ENCODE peak calls at places on chromosome 18, in seven cellular contexts. K is HFFc6, I is mesothelial cell of epicardium, V is BE2C, G is psoas muscle, A is breast epithelium, E is tibial nerve. X is an unnamed sample.

GRCh38 chr18:79490593-79491551 is 95.1 kb downstream of the NFATC1 start:
- DNase-seq in K (no peak), E (no peak), I (no peak), G (peak), V (no peak), A (no peak), X (no peak)

GRCh38 chr18:37135177-37135576 is 306.2 kb downstream of the KIAA1328 start:
- DNase-seq in I (no peak), E (no peak), A (no peak), K (no peak), G (no peak), V (no peak), X (no peak)

GRCh38 chr18:79915161-79916127 is 36.0 kb downstream of the SLC66A2 start:
- DNase-seq in E (no peak), I (no peak), A (peak), V (no peak), G (peak), K (no peak), X (no peak)

GRCh38 chr18:65103864-65104263 is 646.9 kb upstream of the CDH7 start:
- DNase-seq in G (no peak), E (no peak), V (no peak), I (no peak), K (no peak), A (no peak), X (no peak)

GRCh38 chr18:519019-519879 is 18.7 kb upstream of the COLEC12 start:
- DNase-seq in I (no peak), V (no peak), K (no peak), G (peak), E (no peak), A (no peak), X (no peak)

GRCh38 chr18:50401888-50402287 is 27.0 kb downstream of the SKA1 start:
- DNase-seq in K (no peak), E (no peak), G (peak), V (peak), I (peak), A (no peak), X (peak)

GRCh38 chr18:74819433-74820059 is 221.9 kb downstream of the ZNF407 start:
- DNase-seq in I (no peak), K (no peak), A (no peak), G (no peak), V (peak), E (no peak), X (peak)

GRCh38 chr18:73283788-73284187 is 416.0 kb upstream of the NETO1 start:
- DNase-seq in E (no peak), K (peak), A (no peak), I (no peak), V (no peak), G (no peak), X (peak)

GRCh38 chr18:34322365-34323289 is 97.9 kb upstream of the NOL4 start:
- DNase-seq in I (peak), G (peak), K (no peak), E (peak), V (peak), A (no peak), X (peak)

GRCh38 chr18:31931886-31932240 is 11.1 kb downstream of the TRAPPC8 start:
- DNase-seq in I (no peak), E (no peak), V (no peak), K (peak), G (no peak), A (no peak), X (no peak)

GRCh38 chr18:46660955-46661749 is 4.1 kb upstream of the LOXHD1 start:
- DNase-seq in G (no peak), I (no peak), K (peak), V (peak), A (no peak), E (no peak), X (peak)

GRCh38 chr18:58049000-58049688 is 5.1 kb downstream of the NEDD4L start:
- DNase-seq in G (no peak), E (no peak), K (no peak), I (no peak), V (no peak), A (no peak), X (no peak)

GRCh38 chr18:75898666-75899065 is 471.2 kb upstream of the SMIM21 start:
- DNase-seq in I (no peak), G (no peak), E (no peak), K (no peak), A (no peak), V (no peak), X (no peak)

GRCh38 chr18:33720133-33720532 is 142.1 kb downstream of the ASXL3 start:
- DNase-seq in K (no peak), E (no peak), A (no peak), G (no peak), V (no peak), I (no peak), X (no peak)

GRCh38 chr18:63146185-63146584 is 173.4 kb downstream of the BCL2 start:
- DNase-seq in E (no peak), K (no peak), V (no peak), I (no peak), A (no peak), G (no peak), X (no peak)

GRCh38 chr18:38022247-38022646 is 456.6 kb upstream of the CELF4 start:
- DNase-seq in I (no peak), V (no peak), K (no peak), G (no peak), E (no peak), A (no peak), X (no peak)

GRCh38 chr18:13982136-13982535 is 66.8 kb upstream of the MC2R start:
- DNase-seq in V (no peak), K (no peak), E (no peak), G (no peak), I (no peak), A (no peak), X (no peak)

GRCh38 chr18:75811156-75811555 is 383.7 kb upstream of the SMIM21 start:
- DNase-seq in V (no peak), I (no peak), K (no peak), E (no peak), A (no peak), G (no peak), X (no peak)

GRCh38 chr18:50187659-50188058 is 7.3 kb downstream of the MYO5B start:
- DNase-seq in A (no peak), G (no peak), I (no peak), V (no peak), K (no peak), E (no peak), X (no peak)

DNA sequence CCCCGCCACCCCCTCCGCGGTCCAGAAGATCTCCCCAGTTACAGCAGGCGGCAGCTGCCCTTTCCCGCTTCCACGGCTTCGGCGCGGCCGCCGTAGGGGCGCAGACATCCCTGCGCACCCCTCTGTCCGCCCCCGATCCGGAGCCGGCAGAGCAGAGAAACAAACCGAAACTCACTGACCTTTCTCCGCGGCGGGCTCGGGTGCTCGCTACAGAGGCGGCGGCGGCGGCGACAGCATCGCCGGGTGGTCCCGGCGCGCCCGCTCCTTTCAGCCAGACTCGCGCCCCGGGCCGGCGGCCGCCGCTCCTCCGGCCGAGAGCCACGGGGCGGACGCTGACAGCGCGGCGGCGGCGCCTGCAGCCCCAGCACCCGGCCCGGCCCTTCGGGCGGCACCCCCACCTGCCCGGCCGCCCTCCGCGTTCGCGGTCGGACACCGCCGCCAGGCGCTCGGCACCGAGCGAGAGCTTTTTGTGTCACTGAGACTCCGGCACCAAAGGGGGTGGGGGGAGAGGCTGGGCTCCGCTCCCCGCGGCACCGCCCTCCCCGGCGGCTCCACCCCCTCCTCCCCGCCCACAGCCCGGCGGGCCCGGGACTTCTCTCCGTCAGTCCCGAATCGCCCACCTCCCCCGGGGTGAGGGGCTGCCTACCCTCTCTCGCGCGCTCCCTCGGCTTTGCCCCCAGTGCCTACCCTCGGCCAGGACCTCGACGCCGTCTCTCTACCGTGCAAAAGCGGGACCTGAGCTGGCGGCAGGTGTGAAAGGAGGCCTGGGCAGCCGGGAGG is 1.4 kb upstream of the RNF152 start:
- DNase-seq in K (peak), I (peak), V (peak), E (peak), A (peak), G (peak), X (peak)
- TF ChIP-seq CTCF in K (no peak), I (no peak), V (no peak), E (no peak), A (peak), G (peak), X (no peak)

GRCh38 chr18:78431606-78432005 is 548.0 kb upstream of the SALL3 start:
- DNase-seq in G (no peak), A (no peak), I (no peak), K (no peak), V (no peak), E (no peak), X (no peak)
- TF ChIP-seq CTCF in G (no peak), A (no peak), I (no peak), K (no peak), V (no peak), E (no peak), X (no peak)

GRCh38 chr18:43620936-43621335 is 343.6 kb upstream of the SYT4 start:
- DNase-seq in V (no peak), G (no peak), K (peak), A (no peak), E (no peak), I (no peak), X (peak)
- TF ChIP-seq CTCF in V (peak), G (peak), K (peak), A (peak), E (peak), I (peak), X (peak)

DNA sequence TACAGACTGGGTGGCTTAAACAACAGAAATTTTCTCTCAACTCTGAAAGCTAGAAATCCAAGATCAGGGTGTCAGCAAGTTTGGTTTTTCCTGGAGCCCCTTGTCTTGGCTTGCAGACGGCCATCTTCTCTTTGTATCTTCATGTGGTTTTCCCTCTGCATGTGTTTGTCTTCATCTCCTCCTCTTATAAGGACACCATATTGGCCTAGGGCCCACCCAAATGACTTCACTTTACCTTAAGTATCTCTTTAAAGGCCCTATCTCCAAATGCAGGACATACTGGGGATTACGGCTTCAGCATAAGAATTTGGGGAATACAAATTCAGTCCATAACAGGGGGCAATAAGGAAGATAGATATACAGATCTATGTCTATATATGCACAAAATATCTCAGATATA is 187.9 kb downstream of the MTCL1 start:
- DNase-seq in G (no peak), A (no peak), I (no peak), V (no peak), K (no peak), E (no peak), X (no peak)
- TF ChIP-seq CTCF in G (no peak), A (no peak), I (no peak), V (no peak), K (no peak), E (no peak), X (no peak)